ENCODE peak calls at places on chromosome 16, in seven cellular contexts. G, S, A, W, Y, L and C are unnamed samples.

GRCh38 chr16:75108792-75109731 is 7.5 kb downstream of the LDHD start:
- DNase-seq in G (peak; percentile 78), S (peak; percentile 91), A (peak; percentile 54), W (peak; percentile 61), Y (peak; percentile 71), L (peak; percentile 54), C (peak; percentile 56)

GRCh38 chr16:69286941-69287713 is 24.0 kb upstream of the VPS4A start:
- DNase-seq in G (no peak), S (peak; percentile 67), A (no peak), W (no peak), Y (peak; percentile 40), L (peak; percentile 56), C (no peak)

GRCh38 chr16:89114159-89114981 is 20.7 kb downstream of the ACSF3 start:
- DNase-seq in G (no peak), S (peak; percentile 44), A (no peak), W (peak; percentile 73), Y (no peak), L (no peak), C (no peak)

GRCh38 chr16:53482123-53482522 is 20.9 kb downstream of the AKTIP start:
- DNase-seq in G (no peak), S (peak; percentile 4), A (no peak), W (no peak), Y (no peak), L (no peak), C (no peak)

GRCh38 chr16:81697321-81697885 is 81.7 kb upstream of the PLCG2 start:
- DNase-seq in G (no peak), S (peak; percentile 65), A (no peak), W (peak; percentile 92), Y (peak; percentile 45), L (no peak), C (peak; percentile 32)

GRCh38 chr16:83762141-83763024 is 45.4 kb upstream of the HSBP1 start:
- DNase-seq in G (no peak), S (no peak), A (no peak), W (no peak), Y (no peak), L (no peak), C (no peak)

GRCh38 chr16:82761236-82761635 is 134.5 kb downstream of the CDH13 start:
- DNase-seq in G (peak; percentile 13), S (peak; percentile 81), A (no peak), W (no peak), Y (no peak), L (no peak), C (no peak)

GRCh38 chr16:30698139-30698815 is 694 bp upstream of the SRCAP start:
- DNase-seq in G (peak; percentile 85), S (peak; percentile 97), A (peak; percentile 95), W (peak; percentile 99), Y (peak; percentile 99), L (peak; percentile 98), C (peak; percentile 95)

GRCh38 chr16:25264599-25264998 is 7.0 kb upstream of the ZKSCAN2 start:
- DNase-seq in G (no peak), S (peak; percentile 35), A (no peak), W (peak; percentile 59), Y (no peak), L (no peak), C (no peak)

GRCh38 chr16:87931504-87931903 is 4.8 kb downstream of the CA5A start:
- DNase-seq in G (no peak), S (no peak), A (no peak), W (no peak), Y (no peak), L (no peak), C (no peak)